ENCODE peak calls at places on chromosomes 3 and 15, in four cellular contexts. J, S, Z and O are unnamed samples.

GRCh38 chr3:129624347-129625070 is 18.0 kb upstream of the PLXND1 start:
- DNase-seq in J (peak), S (no peak), Z (no peak), O (peak)

GRCh38 chr15:49190586-49190985 is 20.5 kb downstream of the GALK2 start:
- DNase-seq in J (no peak), S (no peak), Z (no peak), O (no peak)

GRCh38 chr15:66707310-66708160 is 5.5 kb downstream of the SMAD6 start:
- DNase-seq in J (no peak), S (no peak), Z (peak), O (peak)

GRCh38 chr15:92411256-92411655 is 17.6 kb downstream of the ST8SIA2 start:
- DNase-seq in J (no peak), S (no peak), Z (no peak), O (no peak)

GRCh38 chr15:51403946-51404695 is 62.7 kb downstream of the GLDN start:
- DNase-seq in J (no peak), S (no peak), Z (no peak), O (no peak)

GRCh38 chr3:150547045-150547753 is 612 bp downstream of the EIF2A start:
- DNase-seq in J (no peak), S (no peak), Z (no peak), O (no peak)

GRCh38 chr3:128497305-128498126 is 4.5 kb upstream of the GATA2 start:
- DNase-seq in J (no peak), S (no peak), Z (peak), O (peak)

GRCh38 chr3:131328739-131329138 is 52.8 kb upstream of the NUDT16 start:
- DNase-seq in J (no peak), S (no peak), Z (no peak), O (no peak)

DNA sequence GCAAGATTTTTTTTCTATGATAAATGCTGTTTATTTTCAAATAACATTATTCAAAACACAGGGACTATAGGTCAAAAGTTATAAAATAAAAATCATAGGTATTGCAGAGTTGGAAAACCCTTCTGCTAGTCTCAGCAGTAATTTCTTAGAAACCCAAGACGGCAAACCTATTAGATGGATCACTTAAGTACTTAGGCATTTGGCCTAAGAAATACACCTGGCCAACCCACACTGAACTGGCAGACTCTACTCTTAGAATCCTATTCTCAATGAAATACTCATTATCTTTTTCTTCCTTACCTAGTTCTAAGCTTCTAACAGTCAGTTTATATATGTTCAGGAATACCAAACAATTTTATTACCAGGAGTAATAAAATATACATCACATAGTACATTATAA is 30.5 kb upstream of the RIOX2 start:
- DNase-seq in J (no peak), S (no peak), Z (no peak), O (no peak)
- TF ChIP-seq CTCF in J (no peak), S (no peak), Z (no peak), O (no peak)

DNA sequence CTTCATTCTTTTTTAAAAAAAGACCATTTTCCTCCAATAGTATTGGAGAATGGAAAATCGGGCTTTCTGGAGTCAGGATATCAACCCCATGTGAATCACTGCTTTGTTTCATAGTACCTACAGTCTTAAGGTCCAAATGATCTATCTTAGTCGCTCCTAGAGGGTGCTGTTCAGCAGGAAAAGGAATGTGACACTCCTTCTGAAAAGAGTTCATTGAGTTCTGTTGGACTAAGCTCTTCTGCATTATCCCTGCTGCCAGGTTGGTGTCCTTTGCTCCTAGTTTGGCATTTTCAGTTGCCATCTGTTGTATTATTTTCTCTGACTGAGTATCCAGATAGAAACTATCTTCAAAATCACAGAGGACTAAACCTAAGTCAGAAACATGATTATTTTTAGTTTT is 57.2 kb downstream of the POLQ start:
- DNase-seq in J (no peak), S (no peak), Z (no peak), O (no peak)
- TF ChIP-seq CTCF in J (no peak), S (no peak), Z (peak), O (no peak)

GRCh38 chr3:178948546-178948945 is 123.1 kb downstream of the ZMAT3 start:
- DNase-seq in J (no peak), S (no peak), Z (no peak), O (no peak)

GRCh38 chr3:178949896-178950295 is 121.7 kb downstream of the ZMAT3 start:
- DNase-seq in J (no peak), S (no peak), Z (no peak), O (no peak)

GRCh38 chr3:178950676-178951075 is 120.9 kb downstream of the ZMAT3 start:
- DNase-seq in J (no peak), S (no peak), Z (no peak), O (no peak)

DNA sequence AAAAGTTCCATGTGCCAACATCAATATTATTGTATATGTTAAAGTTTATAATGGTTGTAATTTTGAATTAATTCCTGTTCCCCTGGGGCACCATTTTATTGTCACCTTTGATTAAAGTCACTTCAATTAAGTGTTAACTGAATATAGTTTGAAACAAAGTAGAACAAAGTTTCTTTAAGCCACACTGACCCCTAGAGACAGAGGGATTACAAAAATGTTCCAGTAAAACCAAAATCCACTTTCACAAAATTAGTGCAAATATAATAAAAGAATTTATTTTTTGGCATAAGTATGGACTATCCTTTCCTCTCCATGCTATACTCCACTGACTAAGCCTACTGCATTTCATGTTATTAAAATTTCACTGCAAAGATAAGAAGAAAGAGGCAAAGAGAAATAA is 123.9 kb downstream of the ZMAT3 start:
- DNase-seq in J (no peak), S (no peak), Z (no peak), O (no peak)
- TF ChIP-seq CTCF in J (no peak), S (peak), Z (peak), O (no peak)

GRCh38 chr3:60826511-60826910 is 424.7 kb downstream of the FHIT start:
- DNase-seq in J (no peak), S (no peak), Z (no peak), O (no peak)
- TF ChIP-seq CTCF in J (no peak), S (no peak), Z (no peak), O (no peak)

DNA sequence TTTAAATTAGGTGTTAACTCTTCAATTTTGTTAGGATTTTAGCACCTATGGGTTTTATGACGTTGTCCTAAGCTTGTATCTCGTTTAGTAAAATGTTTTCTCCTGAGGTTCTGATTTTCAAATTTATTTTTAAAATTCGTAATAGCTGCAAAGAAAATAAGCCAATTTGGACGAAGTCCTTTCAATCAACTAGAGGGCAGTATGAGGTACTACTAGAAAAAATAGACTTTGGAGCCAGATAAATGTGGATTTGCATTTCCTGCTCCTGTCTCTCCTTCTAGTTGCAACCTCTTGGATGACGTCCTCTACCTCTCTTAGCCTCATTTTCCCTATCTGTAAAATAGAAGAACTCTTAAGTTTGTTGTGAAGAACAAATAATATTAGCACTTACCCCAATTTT is 81.1 kb downstream of the SLTM start:
- DNase-seq in J (no peak), S (no peak), Z (no peak), O (no peak)
- TF ChIP-seq CTCF in J (no peak), S (no peak), Z (peak), O (no peak)

GRCh38 chr3:171195686-171196085 is 169.2 kb upstream of the SLC2A2 start:
- DNase-seq in J (no peak), S (no peak), Z (no peak), O (no peak)
- TF ChIP-seq CTCF in J (no peak), S (no peak), Z (peak), O (no peak)

GRCh38 chr3:74067296-74067695 is 442.6 kb upstream of the PDZRN3 start:
- DNase-seq in J (no peak), S (peak), Z (peak), O (peak)
- TF ChIP-seq CTCF in J (no peak), S (peak), Z (peak), O (no peak)

DNA sequence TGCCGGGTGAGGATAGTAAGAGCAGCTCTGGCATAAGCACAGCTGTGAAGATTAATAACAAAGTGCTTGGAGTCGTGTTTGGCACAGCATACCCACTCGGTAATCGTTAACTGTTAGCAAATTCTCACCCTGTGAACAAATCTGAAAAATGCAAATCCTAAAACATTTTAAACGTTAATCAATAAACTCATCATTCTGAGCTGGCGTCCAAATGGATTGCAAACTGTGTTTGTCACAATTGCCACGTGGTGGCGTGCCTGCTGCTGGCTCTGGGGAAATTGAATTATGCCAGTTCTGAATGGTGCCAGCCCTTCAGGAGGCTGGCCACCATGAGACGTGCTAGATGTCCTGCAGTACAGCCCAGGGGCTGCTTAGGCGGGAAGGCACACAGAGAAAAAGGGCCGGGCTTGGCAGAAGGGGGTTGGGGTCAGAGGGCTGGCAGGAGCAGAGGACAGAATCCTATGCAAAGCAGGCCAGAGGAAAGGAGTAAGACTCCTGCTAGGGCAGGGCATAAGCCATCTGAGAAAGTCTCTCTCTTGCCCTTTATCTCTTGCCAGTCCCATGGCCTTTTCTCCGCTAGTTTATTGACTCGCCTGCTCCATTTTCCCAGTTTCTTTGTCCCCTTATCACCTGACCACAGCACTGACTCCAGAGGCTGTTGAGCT is 22.1 kb upstream of the POLG start:
- DNase-seq in J (no peak), S (no peak), Z (no peak), O (peak)
- TF ChIP-seq CTCF in J (peak), S (peak), Z (peak), O (peak)

GRCh38 chr3:141250342-141250741 is 18.7 kb downstream of the PXYLP1 start:
- DNase-seq in J (no peak), S (no peak), Z (no peak), O (no peak)
- TF ChIP-seq CTCF in J (no peak), S (no peak), Z (no peak), O (no peak)